ENCODE peak calls at places on chromosomes 13 and 19, in six cellular contexts. One of them, this sample, is unnamed.

GRCh38 chr19:13748169-13748884 is 16.0 kb upstream of the MRI1 start:
- DNase-seq in ELF-1: peak
- DNase-seq in stimulated activated CD4-positive, alpha-beta T cell treated with anti-CD3 and anti-CD28 coated beads, Interleukin-1b, Interleukin-23, amount 100 ng/mL, for 4 hours: no peak
- DNase-seq in fibroblast of mammary gland: peak
- DNase-seq in cardiac fibroblast: peak
- DNase-seq in ascending aorta: no peak
- DNase-seq in this sample: no peak

GRCh38 chr19:28166025-28166424 is 1046.9 kb downstream of the UQCRFS1 start:
- DNase-seq in ELF-1: no peak
- DNase-seq in stimulated activated CD4-positive, alpha-beta T cell treated with anti-CD3 and anti-CD28 coated beads, Interleukin-1b, Interleukin-23, amount 100 ng/mL, for 4 hours: no peak
- DNase-seq in fibroblast of mammary gland: no peak
- DNase-seq in cardiac fibroblast: no peak
- DNase-seq in ascending aorta: no peak
- DNase-seq in this sample: no peak

GRCh38 chr19:38193445-38193844 is 30.6 kb downstream of the DPF1 start:
- DNase-seq in ELF-1: no peak
- DNase-seq in stimulated activated CD4-positive, alpha-beta T cell treated with anti-CD3 and anti-CD28 coated beads, Interleukin-1b, Interleukin-23, amount 100 ng/mL, for 4 hours: no peak
- DNase-seq in fibroblast of mammary gland: no peak
- DNase-seq in cardiac fibroblast: no peak
- DNase-seq in ascending aorta: no peak
- DNase-seq in this sample: no peak

GRCh38 chr13:77386880-77387606 is 60.1 kb upstream of the MYCBP2 start:
- DNase-seq in ELF-1: no peak
- DNase-seq in stimulated activated CD4-positive, alpha-beta T cell treated with anti-CD3 and anti-CD28 coated beads, Interleukin-1b, Interleukin-23, amount 100 ng/mL, for 4 hours: no peak
- DNase-seq in fibroblast of mammary gland: peak
- DNase-seq in cardiac fibroblast: peak
- DNase-seq in ascending aorta: no peak
- DNase-seq in this sample: no peak

GRCh38 chr19:14433454-14434156 is 499 bp downstream of the PKN1 start:
- DNase-seq in ELF-1: no peak
- DNase-seq in stimulated activated CD4-positive, alpha-beta T cell treated with anti-CD3 and anti-CD28 coated beads, Interleukin-1b, Interleukin-23, amount 100 ng/mL, for 4 hours: peak
- DNase-seq in fibroblast of mammary gland: no peak
- DNase-seq in cardiac fibroblast: no peak
- DNase-seq in ascending aorta: no peak
- DNase-seq in this sample: no peak

GRCh38 chr13:71320452-71320851 is 546.6 kb downstream of the DACH1 start:
- DNase-seq in ELF-1: peak
- DNase-seq in stimulated activated CD4-positive, alpha-beta T cell treated with anti-CD3 and anti-CD28 coated beads, Interleukin-1b, Interleukin-23, amount 100 ng/mL, for 4 hours: no peak
- DNase-seq in fibroblast of mammary gland: peak
- DNase-seq in cardiac fibroblast: peak
- DNase-seq in ascending aorta: no peak
- DNase-seq in this sample: no peak

GRCh38 chr19:2517881-2518601 is 42.1 kb downstream of the GADD45B start:
- DNase-seq in ELF-1: peak
- DNase-seq in stimulated activated CD4-positive, alpha-beta T cell treated with anti-CD3 and anti-CD28 coated beads, Interleukin-1b, Interleukin-23, amount 100 ng/mL, for 4 hours: no peak
- DNase-seq in fibroblast of mammary gland: no peak
- DNase-seq in cardiac fibroblast: no peak
- DNase-seq in ascending aorta: no peak
- DNase-seq in this sample: no peak

GRCh38 chr19:35742121-35742724 is at the start of gene IGFLR1:
- DNase-seq in ELF-1: no peak
- DNase-seq in stimulated activated CD4-positive, alpha-beta T cell treated with anti-CD3 and anti-CD28 coated beads, Interleukin-1b, Interleukin-23, amount 100 ng/mL, for 4 hours: peak
- DNase-seq in fibroblast of mammary gland: no peak
- DNase-seq in cardiac fibroblast: no peak
- DNase-seq in ascending aorta: no peak
- DNase-seq in this sample: no peak

GRCh38 chr13:32468502-32469147 is 40.7 kb upstream of the N4BP2L1 start:
- DNase-seq in ELF-1: no peak
- DNase-seq in stimulated activated CD4-positive, alpha-beta T cell treated with anti-CD3 and anti-CD28 coated beads, Interleukin-1b, Interleukin-23, amount 100 ng/mL, for 4 hours: no peak
- DNase-seq in fibroblast of mammary gland: no peak
- DNase-seq in cardiac fibroblast: peak
- DNase-seq in ascending aorta: no peak
- DNase-seq in this sample: no peak

GRCh38 chr19:15427350-15427700 is 8.5 kb upstream of the AKAP8L start:
- DNase-seq in ELF-1: no peak
- DNase-seq in stimulated activated CD4-positive, alpha-beta T cell treated with anti-CD3 and anti-CD28 coated beads, Interleukin-1b, Interleukin-23, amount 100 ng/mL, for 4 hours: no peak
- DNase-seq in fibroblast of mammary gland: no peak
- DNase-seq in cardiac fibroblast: no peak
- DNase-seq in ascending aorta: no peak
- DNase-seq in this sample: no peak

GRCh38 chr19:19087676-19088075 is 23.9 kb downstream of the SLC25A42 start:
- DNase-seq in ELF-1: peak
- DNase-seq in stimulated activated CD4-positive, alpha-beta T cell treated with anti-CD3 and anti-CD28 coated beads, Interleukin-1b, Interleukin-23, amount 100 ng/mL, for 4 hours: no peak
- DNase-seq in fibroblast of mammary gland: no peak
- DNase-seq in cardiac fibroblast: no peak
- DNase-seq in ascending aorta: no peak
- DNase-seq in this sample: no peak

GRCh38 chr19:5966215-5966614 is 11.7 kb downstream of the RANBP3 start:
- DNase-seq in ELF-1: peak
- DNase-seq in stimulated activated CD4-positive, alpha-beta T cell treated with anti-CD3 and anti-CD28 coated beads, Interleukin-1b, Interleukin-23, amount 100 ng/mL, for 4 hours: no peak
- DNase-seq in fibroblast of mammary gland: peak
- DNase-seq in cardiac fibroblast: peak
- DNase-seq in ascending aorta: no peak
- DNase-seq in this sample: no peak

GRCh38 chr13:39959497-39959896 is 304.0 kb downstream of the COG6 start:
- DNase-seq in ELF-1: no peak
- DNase-seq in stimulated activated CD4-positive, alpha-beta T cell treated with anti-CD3 and anti-CD28 coated beads, Interleukin-1b, Interleukin-23, amount 100 ng/mL, for 4 hours: no peak
- DNase-seq in fibroblast of mammary gland: no peak
- DNase-seq in cardiac fibroblast: peak
- DNase-seq in ascending aorta: no peak
- DNase-seq in this sample: no peak

GRCh38 chr19:42989851-42990250 is 36.4 kb downstream of the PSG11 start:
- DNase-seq in ELF-1: no peak
- DNase-seq in stimulated activated CD4-positive, alpha-beta T cell treated with anti-CD3 and anti-CD28 coated beads, Interleukin-1b, Interleukin-23, amount 100 ng/mL, for 4 hours: no peak
- DNase-seq in fibroblast of mammary gland: no peak
- DNase-seq in cardiac fibroblast: no peak
- DNase-seq in ascending aorta: no peak
- DNase-seq in this sample: no peak

GRCh38 chr19:48668761-48669160 is 4.1 kb downstream of the NTN5 start:
- DNase-seq in ELF-1: no peak
- DNase-seq in stimulated activated CD4-positive, alpha-beta T cell treated with anti-CD3 and anti-CD28 coated beads, Interleukin-1b, Interleukin-23, amount 100 ng/mL, for 4 hours: no peak
- DNase-seq in fibroblast of mammary gland: no peak
- DNase-seq in cardiac fibroblast: no peak
- DNase-seq in ascending aorta: no peak
- DNase-seq in this sample: no peak

GRCh38 chr13:29428310-29428991 is 167.0 kb downstream of the SLC7A1 start:
- DNase-seq in ELF-1: peak
- DNase-seq in stimulated activated CD4-positive, alpha-beta T cell treated with anti-CD3 and anti-CD28 coated beads, Interleukin-1b, Interleukin-23, amount 100 ng/mL, for 4 hours: no peak
- DNase-seq in fibroblast of mammary gland: no peak
- DNase-seq in cardiac fibroblast: no peak
- DNase-seq in ascending aorta: no peak
- DNase-seq in this sample: no peak

GRCh38 chr13:41577437-41577836 is 120.1 kb downstream of the RGCC start:
- DNase-seq in ELF-1: no peak
- DNase-seq in stimulated activated CD4-positive, alpha-beta T cell treated with anti-CD3 and anti-CD28 coated beads, Interleukin-1b, Interleukin-23, amount 100 ng/mL, for 4 hours: no peak
- DNase-seq in fibroblast of mammary gland: peak
- DNase-seq in cardiac fibroblast: peak
- DNase-seq in ascending aorta: peak
- DNase-seq in this sample: no peak

GRCh38 chr19:16587031-16588023 is 15.1 kb upstream of the SLC35E1 start:
- DNase-seq in ELF-1: peak
- DNase-seq in stimulated activated CD4-positive, alpha-beta T cell treated with anti-CD3 and anti-CD28 coated beads, Interleukin-1b, Interleukin-23, amount 100 ng/mL, for 4 hours: peak
- DNase-seq in fibroblast of mammary gland: peak
- DNase-seq in cardiac fibroblast: no peak
- DNase-seq in ascending aorta: no peak
- DNase-seq in this sample: no peak

This sample was measured in progenitor cell of endocrine pancreas.